ENCODE peak calls at places on chromosomes 13 and 19, in eight cellular contexts. M is NAMALWA; F is cortex of kidney; N is activated gamma-delta T cell treated with Interleukin-2 at 50 U/mL for 16 hours; S is WTC11; X is GM23248; R is naive thymus-derived CD4-positive, alpha-beta T cell; Y is NCI-H345. V is an unnamed sample.

GRCh38 chr19:30406220-30406944 is 34.2 kb downstream of the ZNF536 start:
- DNase-seq in M (peak; percentile 13), F (no peak), N (no peak), S (peak; percentile 30), X (peak; percentile 50), R (no peak), Y (no peak), V (no peak)

GRCh38 chr13:72507394-72508199 is 219.8 kb downstream of the MZT1 start:
- DNase-seq in M (no peak), F (no peak), N (no peak), S (no peak), X (no peak), R (no peak), Y (no peak), V (no peak)

GRCh38 chr19:28504139-28504538 is 708.8 kb downstream of the UQCRFS1 start:
- DNase-seq in M (no peak), F (no peak), N (no peak), S (no peak), X (no peak), R (no peak), Y (no peak), V (no peak)

GRCh38 chr19:39557791-39558622 is 18.0 kb upstream of the EID2 start:
- DNase-seq in M (no peak), F (no peak), N (no peak), S (no peak), X (no peak), R (no peak), Y (peak; percentile 54), V (no peak)

GRCh38 chr19:31312004-31312403 is 37.2 kb downstream of the TSHZ3 start:
- DNase-seq in M (no peak), F (no peak), N (no peak), S (no peak), X (peak; percentile 87), R (peak; percentile 43), Y (no peak), V (peak; percentile 8)

GRCh38 chr13:21735621-21736401 is 64.9 kb downstream of the FGF9 start:
- DNase-seq in M (no peak), F (no peak), N (no peak), S (no peak), X (peak; percentile 15), R (no peak), Y (peak; percentile 36), V (no peak)

GRCh38 chr19:11268783-11269267 is 6.5 kb upstream of the DOCK6 start:
- DNase-seq in M (peak; percentile 29), F (no peak), N (no peak), S (no peak), X (peak; percentile 67), R (no peak), Y (no peak), V (no peak)

GRCh38 chr19:15780595-15781418 is 6.7 kb upstream of the OR10H5 start:
- DNase-seq in M (peak; percentile 8), F (no peak), N (no peak), S (no peak), X (no peak), R (no peak), Y (no peak), V (no peak)

GRCh38 chr19:6279931-6280591 is at the start of gene MLLT1:
- DNase-seq in M (peak; percentile 96), F (no peak), N (peak; percentile 95), S (peak; percentile 97), X (peak; percentile 99), R (peak; percentile 98), Y (peak; percentile 97), V (peak; percentile 97)

GRCh38 chr13:39263033-39263432 is 224.8 kb downstream of the NHLRC3 start:
- DNase-seq in M (peak; percentile 78), F (no peak), N (no peak), S (peak; percentile 54), X (peak; percentile 49), R (peak; percentile 36), Y (peak; percentile 53), V (peak; percentile 13)

GRCh38 chr13:49791753-49792549 is 531 bp downstream of the KPNA3 start:
- DNase-seq in M (peak; percentile 66), F (no peak), N (peak; percentile 33), S (peak; percentile 50), X (peak; percentile 70), R (peak; percentile 64), Y (peak; percentile 0), V (peak; percentile 38)

GRCh38 chr13:41178040-41178439 is 16.3 kb downstream of the KBTBD7 start:
- DNase-seq in M (no peak), F (no peak), N (no peak), S (no peak), X (peak; percentile 16), R (no peak), Y (no peak), V (no peak)

GRCh38 chr13:73984949-73985691 is 149.1 kb downstream of the KLF12 start:
- DNase-seq in M (no peak), F (no peak), N (peak; percentile 60), S (no peak), X (no peak), R (peak; percentile 58), Y (peak; percentile 16), V (no peak)

GRCh38 chr13:75010941-75011340 is 471.0 kb downstream of the TBC1D4 start:
- DNase-seq in M (no peak), F (no peak), N (no peak), S (no peak), X (no peak), R (no peak), Y (no peak), V (no peak)

GRCh38 chr19:58338825-58339558 is 12.2 kb downstream of the ZSCAN22 start:
- DNase-seq in M (peak; percentile 27), F (no peak), N (no peak), S (peak; percentile 73), X (peak; percentile 37), R (no peak), Y (no peak), V (no peak)

GRCh38 chr19:38742296-38742695 is 2.0 kb downstream of the CAPN12 start:
- DNase-seq in M (no peak), F (no peak), N (no peak), S (no peak), X (no peak), R (no peak), Y (no peak), V (no peak)

GRCh38 chr13:108897955-108898354 is 268.5 kb downstream of the MYO16 start:
- DNase-seq in M (no peak), F (no peak), N (no peak), S (no peak), X (peak; percentile 9), R (no peak), Y (no peak), V (no peak)

GRCh38 chr13:27250833-27251165 is 559 bp upstream of the RPL21 start:
- DNase-seq in M (no peak), F (no peak), N (no peak), S (no peak), X (peak; percentile 36), R (no peak), Y (no peak), V (no peak)

GRCh38 chr19:50817941-50818858 is 5.4 kb downstream of the KLK1 start:
- DNase-seq in M (peak; percentile 60), F (no peak), N (no peak), S (peak; percentile 97), X (peak; percentile 52), R (peak; percentile 81), Y (peak; percentile 84), V (peak; percentile 66)

GRCh38 chr13:50456111-50456510 is 387.4 kb downstream of the DLEU7 start:
- DNase-seq in M (no peak), F (no peak), N (no peak), S (no peak), X (no peak), R (no peak), Y (no peak), V (no peak)

GRCh38 chr19:36577271-36577996 is 4.3 kb upstream of the ZNF529 start:
- DNase-seq in M (no peak), F (no peak), N (no peak), S (no peak), X (no peak), R (no peak), Y (no peak), V (no peak)

GRCh38 chr13:110652231-110652730 is 36.9 kb downstream of the NAXD start:
- DNase-seq in M (no peak), F (no peak), N (no peak), S (no peak), X (no peak), R (no peak), Y (no peak), V (no peak)

GRCh38 chr13:51518847-51519246 is 65.4 kb upstream of the WDFY2 start:
- DNase-seq in M (no peak), F (no peak), N (no peak), S (no peak), X (peak; percentile 91), R (no peak), Y (no peak), V (no peak)

GRCh38 chr19:38152461-38153379 is 71.3 kb downstream of the DPF1 start:
- DNase-seq in M (no peak), F (no peak), N (no peak), S (no peak), X (no peak), R (no peak), Y (no peak), V (no peak)

GRCh38 chr19:12664406-12665280 is 1.9 kb downstream of the MAN2B1 start:
- DNase-seq in M (peak; percentile 47), F (no peak), N (no peak), S (peak; percentile 96), X (peak; percentile 26), R (no peak), Y (no peak), V (no peak)

GRCh38 chr13:44918323-44919102 is 70.8 kb downstream of the NUFIP1 start:
- DNase-seq in M (no peak), F (no peak), N (peak; percentile 72), S (peak; percentile 91), X (peak; percentile 98), R (peak; percentile 77), Y (peak; percentile 82), V (peak; percentile 84)

GRCh38 chr19:1503089-1503924 is 9.5 kb downstream of the ADAMTSL5 start:
- DNase-seq in M (peak; percentile 76), F (no peak), N (peak; percentile 55), S (peak; percentile 82), X (peak; percentile 74), R (peak; percentile 80), Y (peak; percentile 45), V (peak; percentile 42)

GRCh38 chr19:18292460-18292809 is 11.0 kb upstream of the JUND start:
- DNase-seq in M (no peak), F (no peak), N (peak; percentile 28), S (peak; percentile 56), X (no peak), R (no peak), Y (no peak), V (no peak)

GRCh38 chr13:64234255-64234654 is 2818.6 kb upstream of the PCDH20 start:
- DNase-seq in M (no peak), F (no peak), N (no peak), S (no peak), X (no peak), R (no peak), Y (no peak), V (no peak)

GRCh38 chr19:13252569-13253335 is 102.5 kb downstream of the IER2 start:
- DNase-seq in M (no peak), F (no peak), N (no peak), S (no peak), X (no peak), R (no peak), Y (no peak), V (no peak)

GRCh38 chr13:28336193-28336657 is 158.7 kb downstream of the FLT1 start:
- DNase-seq in M (no peak), F (no peak), N (no peak), S (no peak), X (no peak), R (no peak), Y (no peak), V (no peak)

GRCh38 chr19:32287811-32288227 is 57.6 kb upstream of the ZNF507 start:
- DNase-seq in M (peak; percentile 11), F (no peak), N (no peak), S (peak; percentile 87), X (peak; percentile 76), R (no peak), Y (peak; percentile 17), V (no peak)

GRCh38 chr19:51002542-51003311 is 1.3 kb upstream of the KLK8 start:
- DNase-seq in M (peak; percentile 70), F (no peak), N (no peak), S (peak; percentile 97), X (peak; percentile 27), R (no peak), Y (no peak), V (no peak)

V was measured in stimulated activated naive B cell treated with anti-CD40 and anti-IgM and Interleukin-4, amounts not matched to agents 10 μg/mL and 1 μg/mL and 100 μg/mL, for 72 hours.